ENCODE peak calls at places on chromosomes 11 and 22, in six cellular contexts. K is A549, E is GM12878, T is IMR-90, P is HepG2, N is K562. S is an unnamed sample.

GRCh38 chr22:39906207-39906606 is 5.3 kb downstream of the GRAP2 start:
- DNase-seq in K (no peak), E (no peak), T (no peak), P (no peak), N (no peak), S (no peak)

GRCh38 chr11:96213500-96213899 is 129.5 kb downstream of the MAML2 start:
- DNase-seq in K (peak), E (no peak), T (peak), P (no peak), N (peak), S (no peak)

GRCh38 chr11:73342633-73343032 is 33.6 kb upstream of the RELT start:
- DNase-seq in K (no peak), E (no peak), T (no peak), P (no peak), N (no peak), S (no peak)

GRCh38 chr11:46338988-46339666 is 8.1 kb upstream of the DGKZ start:
- DNase-seq in K (no peak), E (no peak), T (no peak), P (no peak), N (no peak), S (no peak)

GRCh38 chr22:22666307-22667091 is 22.1 kb downstream of the GGTLC2 start:
- DNase-seq in K (peak), E (no peak), T (peak), P (peak), N (peak), S (peak)

GRCh38 chr11:27153136-27153535 is 112.5 kb downstream of the BBOX1 start:
- DNase-seq in K (no peak), E (no peak), T (no peak), P (no peak), N (no peak), S (no peak)

GRCh38 chr11:68749501-68750196 is 1.7 kb downstream of the TESMIN start:
- DNase-seq in K (no peak), E (no peak), T (peak), P (no peak), N (no peak), S (no peak)

GRCh38 chr22:20650294-20651207 is 123.4 kb upstream of the SERPIND1 start:
- DNase-seq in K (no peak), E (no peak), T (no peak), P (no peak), N (no peak), S (peak)

GRCh38 chr11:130314184-130314748 is 451 bp downstream of the ZBTB44 start:
- DNase-seq in K (no peak), E (no peak), T (peak), P (peak), N (peak), S (peak)

GRCh38 chr11:94418123-94418770 is 17.0 kb upstream of the GPR83 start:
- DNase-seq in K (no peak), E (no peak), T (no peak), P (no peak), N (no peak), S (no peak)

GRCh38 chr11:6650104-6650503 is 5.5 kb downstream of the DCHS1 start:
- DNase-seq in K (no peak), E (no peak), T (no peak), P (no peak), N (no peak), S (no peak)

GRCh38 chr11:92866679-92867282 is 102.7 kb upstream of the MTNR1B start:
- DNase-seq in K (no peak), E (no peak), T (no peak), P (no peak), N (no peak), S (no peak)

GRCh38 chr22:45891471-45891995 is 85.4 kb downstream of the WNT7B start:
- DNase-seq in K (no peak), E (no peak), T (no peak), P (no peak), N (no peak), S (no peak)

GRCh38 chr11:2467695-2468055 is 22.9 kb downstream of the KCNQ1 start:
- DNase-seq in K (no peak), E (no peak), T (no peak), P (no peak), N (no peak), S (no peak)

GRCh38 chr11:62547691-62548281 is 1.2 kb upstream of the AHNAK start:
- DNase-seq in K (peak), E (no peak), T (no peak), P (peak), N (no peak), S (no peak)
- TF ChIP-seq BHLHE40 in K (no peak), E (no peak), T (no peak), P (no peak), N (no peak), S (no peak)

GRCh38 chr11:57762235-57762866 is 749 bp downstream of the CTNND1 start:
- DNase-seq in K (no peak), E (no peak), T (no peak), P (no peak), N (peak), S (peak)

GRCh38 chr11:57763568-57763967 is 2.0 kb downstream of the CTNND1 start:
- DNase-seq in K (no peak), E (no peak), T (peak), P (peak), N (peak), S (peak)

GRCh38 chr11:57758174-57758573 is 3.4 kb upstream of the CTNND1 start:
- DNase-seq in K (no peak), E (no peak), T (no peak), P (peak), N (no peak), S (no peak)

GRCh38 chr11:57764527-57764926 is 2.9 kb downstream of the CTNND1 start:
- DNase-seq in K (no peak), E (no peak), T (no peak), P (no peak), N (no peak), S (no peak)

DNA sequence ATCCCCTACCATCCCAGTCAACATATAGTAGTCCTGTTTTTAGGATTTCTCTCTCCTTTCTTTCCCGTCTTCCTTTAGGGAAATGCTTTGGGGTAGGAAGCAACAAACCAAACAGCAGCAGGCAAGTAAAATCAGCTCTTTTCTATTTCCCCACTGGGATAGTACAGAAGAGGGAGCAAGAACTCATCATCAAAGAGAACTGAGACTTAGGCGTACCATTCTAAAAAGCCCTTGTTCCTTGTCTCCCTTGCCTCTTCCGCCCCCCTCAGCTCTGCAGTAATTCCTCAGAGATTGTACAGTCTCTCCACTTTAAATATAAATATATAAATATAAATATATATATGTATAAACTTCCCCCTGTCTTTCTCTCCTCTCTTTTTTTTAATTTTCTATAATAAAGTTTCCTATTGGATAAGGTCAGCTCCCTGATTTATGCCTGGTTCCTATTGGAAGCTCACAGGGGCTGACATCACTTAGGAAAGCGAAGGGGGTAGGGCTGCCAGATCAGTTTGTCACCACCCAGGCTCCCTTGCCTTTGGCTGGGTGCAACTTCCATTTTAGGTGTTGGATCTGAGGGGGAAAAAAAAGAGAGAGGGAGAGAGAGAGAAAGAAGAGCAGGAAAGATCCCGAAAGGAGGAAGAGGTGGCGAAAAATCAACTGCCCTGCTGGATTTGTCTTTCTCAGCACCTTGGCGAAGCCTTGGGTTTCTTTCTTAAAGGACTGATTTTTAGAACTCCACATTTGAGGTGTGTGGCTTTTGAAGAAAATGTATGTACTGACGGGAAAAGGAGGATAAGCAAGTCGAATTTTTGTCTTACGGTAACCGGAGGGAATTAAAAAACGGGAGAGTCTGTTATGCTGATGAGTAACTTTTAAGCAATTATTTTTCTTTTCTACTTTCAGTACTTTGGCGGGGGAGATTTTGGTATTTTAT is at the start of gene CTNND1:
- DNase-seq in K (peak), E (peak), T (peak), P (peak), N (peak), S (peak)
- TF ChIP-seq BHLHE40 in K (no peak), E (no peak), T (no peak), P (no peak), N (no peak), S (no peak)

GRCh38 chr11:111386611-111387150 is 7.6 kb upstream of the POU2AF1 start:
- DNase-seq in K (no peak), E (no peak), T (no peak), P (no peak), N (no peak), S (no peak)
- TF ChIP-seq BHLHE40 in K (no peak), E (no peak), T (no peak), P (no peak), N (no peak), S (no peak)

GRCh38 chr11:19087658-19088057 is 27.1 kb upstream of the MRGPRX2 start:
- DNase-seq in K (no peak), E (no peak), T (peak), P (no peak), N (no peak), S (no peak)
- TF ChIP-seq BHLHE40 in K (no peak), E (no peak), T (no peak), P (no peak), N (no peak), S (no peak)

GRCh38 chr22:24059121-24059520 is 48.0 kb downstream of the CABIN1 start:
- DNase-seq in K (no peak), E (no peak), T (peak), P (no peak), N (no peak), S (no peak)
- TF ChIP-seq BHLHE40 in K (no peak), E (no peak), T (no peak), P (no peak), N (no peak), S (no peak)

GRCh38 chr11:134662629-134663360 is 250.8 kb upstream of the B3GAT1 start:
- DNase-seq in K (no peak), E (no peak), T (no peak), P (no peak), N (no peak), S (no peak)
- TF ChIP-seq BHLHE40 in K (no peak), E (no peak), T (no peak), P (no peak), N (no peak), S (no peak)

DNA sequence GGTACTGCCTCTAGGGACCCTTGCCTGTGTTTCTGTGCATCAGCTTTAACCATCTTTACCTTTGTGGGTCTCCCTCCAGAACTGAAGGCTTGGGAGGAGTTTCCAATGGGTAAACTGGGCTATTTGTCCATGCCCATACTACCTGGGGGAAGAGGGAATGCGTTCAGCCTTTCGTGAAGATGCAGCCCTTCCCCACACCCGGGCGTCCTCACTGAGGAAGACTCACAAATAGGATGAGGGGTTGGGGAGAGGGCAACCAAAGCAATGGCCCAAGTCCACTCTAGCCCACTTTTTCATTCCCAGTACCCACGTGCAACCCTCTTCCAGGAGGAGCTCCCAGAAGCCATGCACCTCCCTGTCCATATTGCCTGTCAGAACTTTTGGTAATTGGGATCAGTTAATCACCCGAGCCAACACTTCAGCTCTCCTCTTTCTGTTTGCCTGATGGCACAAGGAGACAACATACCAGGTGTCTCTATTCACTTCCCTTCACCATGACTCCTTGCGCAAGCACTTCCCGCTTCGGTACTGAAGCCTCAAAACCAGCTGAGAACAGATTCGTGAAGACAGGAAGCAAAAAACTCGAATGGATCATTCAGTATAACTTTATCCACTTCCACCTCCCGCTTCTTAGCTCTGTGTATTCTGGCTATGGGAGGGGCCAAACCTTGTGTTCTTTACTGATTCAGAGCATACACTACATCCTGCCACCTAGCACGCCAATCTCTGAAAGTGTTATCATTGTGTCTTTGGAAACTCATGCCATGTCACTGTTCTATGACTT is 62.0 kb upstream of the ADA2 start:
- DNase-seq in K (no peak), E (no peak), T (no peak), P (no peak), N (no peak), S (no peak)
- TF ChIP-seq BHLHE40 in K (no peak), E (no peak), T (no peak), P (no peak), N (no peak), S (no peak)

DNA sequence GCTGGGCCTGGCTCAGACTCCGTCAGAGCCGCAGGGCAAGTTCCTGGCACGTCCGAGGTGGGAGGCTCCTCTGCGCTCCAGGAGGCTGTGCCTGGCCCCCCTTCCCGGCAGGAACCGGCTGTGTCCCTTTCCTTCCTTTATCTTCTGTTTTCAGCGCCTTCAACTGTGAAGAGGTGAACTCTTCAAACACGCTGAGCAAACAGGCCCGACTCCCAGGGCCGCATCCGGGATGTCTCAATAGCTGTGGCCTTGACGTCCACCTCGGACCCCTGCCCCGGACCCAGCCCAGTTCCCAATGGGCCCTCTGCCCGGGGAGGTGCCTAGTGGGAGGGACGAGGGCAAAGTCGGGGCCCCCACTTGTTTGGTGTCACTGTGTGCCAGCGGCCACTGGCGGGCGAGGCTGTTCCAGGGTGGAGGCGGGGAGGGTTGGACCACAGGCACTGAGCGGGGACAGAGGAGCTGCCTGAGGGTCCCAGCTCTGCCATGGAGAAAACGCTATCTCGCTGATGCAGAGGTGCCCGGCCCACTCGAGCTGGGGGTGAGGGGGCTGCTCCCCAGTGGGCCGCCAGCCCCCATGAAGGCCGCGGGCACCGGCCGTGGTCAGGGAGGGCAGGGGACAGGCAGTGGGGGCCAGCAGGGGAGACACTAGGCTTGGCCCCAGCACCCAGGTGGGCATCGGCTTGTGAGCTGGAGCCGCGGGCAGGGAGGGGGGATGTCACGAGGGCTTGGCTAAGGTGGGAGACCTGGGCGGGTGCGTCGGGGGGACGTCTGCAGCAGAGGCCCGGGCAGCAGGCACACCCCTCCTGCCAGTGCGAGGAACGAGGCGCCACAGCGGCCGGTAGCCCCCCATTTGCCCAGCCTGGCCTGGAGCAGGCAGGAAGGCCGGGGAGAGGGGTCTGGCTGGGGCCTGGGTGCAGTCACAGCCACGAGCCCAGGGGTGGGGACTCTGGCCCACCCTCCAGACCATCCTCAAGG is 2.7 kb upstream of the MUC5B start:
- DNase-seq in K (peak), E (no peak), T (no peak), P (peak), N (no peak), S (no peak)
- TF ChIP-seq BHLHE40 in K (no peak), E (no peak), T (no peak), P (no peak), N (no peak), S (no peak)

DNA sequence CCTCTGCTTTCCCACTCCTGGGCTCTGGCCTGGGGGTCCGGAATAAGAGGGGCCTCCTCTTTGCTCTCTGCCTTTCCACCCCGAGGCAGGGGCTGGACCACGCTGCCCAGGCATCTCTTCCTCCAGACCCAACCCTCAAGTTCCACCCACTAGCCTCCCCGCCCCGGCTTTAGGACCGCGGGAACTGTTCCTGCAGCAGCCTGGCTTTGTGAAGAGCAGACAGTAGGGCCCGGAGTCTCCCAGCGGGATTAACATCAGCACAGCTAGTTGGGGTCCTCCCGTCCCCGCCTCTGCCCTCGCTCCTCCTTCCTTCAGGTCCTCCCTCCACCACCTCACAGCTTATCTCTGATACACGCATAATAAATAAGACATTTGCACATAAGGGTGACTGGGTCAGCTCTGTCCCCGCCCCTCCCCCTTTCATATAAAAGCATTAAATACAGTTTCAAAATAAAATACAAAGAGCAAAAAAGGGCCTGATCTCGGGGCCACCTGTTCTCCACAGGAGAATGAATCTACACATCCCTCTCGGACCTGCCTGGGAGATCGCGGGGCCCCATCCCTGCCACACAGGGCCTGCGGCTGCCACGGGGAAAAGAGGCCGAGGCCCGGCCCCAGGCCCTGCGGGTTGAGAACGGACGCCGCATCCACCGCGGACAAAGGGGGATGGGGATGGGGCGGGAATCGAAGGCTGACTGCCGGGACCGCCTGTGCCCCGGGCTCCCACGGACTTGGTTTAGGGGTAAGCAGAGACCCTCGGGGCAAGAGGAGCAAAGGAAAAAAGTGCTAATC is 6.5 kb downstream of the ZFTA start:
- DNase-seq in K (no peak), E (no peak), T (no peak), P (no peak), N (no peak), S (no peak)
- TF ChIP-seq BHLHE40 in K (no peak), E (no peak), T (no peak), P (no peak), N (no peak), S (no peak)